ENCODE peak calls at places on chromosomes 3 and 15, in nine cellular contexts. One of them, this sample, is unnamed.
A peak's percentile ranks its signal among the peaks of the same experiment; 100 is the strongest.

GRCh38 chr3:183500349-183500748 is 55.2 kb downstream of the KLHL6 start:
- DNase-seq in breast epithelium: no peak
- DNase-seq in epithelial cell of esophagus: peak; percentile 15
- DNase-seq in thoracic aorta: no peak
- DNase-seq in PC-9: no peak
- DNase-seq in foreskin fibroblast: no peak
- DNase-seq in suprapubic skin: no peak
- DNase-seq in SJSA1: no peak
- DNase-seq in fibroblast of lung: no peak
- DNase-seq in this sample: no peak

GRCh38 chr15:69576948-69577351 is 124.3 kb downstream of the RPLP1 start:
- DNase-seq in SJSA1: no peak
- DNase-seq in fibroblast of lung: no peak
- DNase-seq in PC-9: peak; percentile 40
- DNase-seq in epithelial cell of esophagus: no peak
- DNase-seq in breast epithelium: no peak
- DNase-seq in foreskin fibroblast: no peak
- DNase-seq in thoracic aorta: no peak
- DNase-seq in suprapubic skin: no peak
- DNase-seq in this sample: no peak

GRCh38 chr3:165820685-165821123 is 16.5 kb downstream of the BCHE start:
- DNase-seq in suprapubic skin: no peak
- DNase-seq in foreskin fibroblast: no peak
- DNase-seq in thoracic aorta: no peak
- DNase-seq in fibroblast of lung: no peak
- DNase-seq in epithelial cell of esophagus: peak; percentile 33
- DNase-seq in PC-9: no peak
- DNase-seq in breast epithelium: no peak
- DNase-seq in SJSA1: no peak
- DNase-seq in this sample: no peak

GRCh38 chr3:118827446-118827845 is 207.2 kb downstream of the IGSF11 start:
- DNase-seq in foreskin fibroblast: no peak
- DNase-seq in epithelial cell of esophagus: no peak
- DNase-seq in fibroblast of lung: no peak
- DNase-seq in suprapubic skin: no peak
- DNase-seq in breast epithelium: no peak
- DNase-seq in SJSA1: no peak
- DNase-seq in thoracic aorta: no peak
- DNase-seq in PC-9: no peak
- DNase-seq in this sample: no peak

GRCh38 chr15:96783746-96784145 is 453.2 kb downstream of the NR2F2 start:
- DNase-seq in PC-9: no peak
- DNase-seq in fibroblast of lung: no peak
- DNase-seq in breast epithelium: no peak
- DNase-seq in epithelial cell of esophagus: no peak
- DNase-seq in suprapubic skin: no peak
- DNase-seq in foreskin fibroblast: no peak
- DNase-seq in thoracic aorta: no peak
- DNase-seq in SJSA1: no peak
- DNase-seq in this sample: no peak

GRCh38 chr3:12479919-12480425 is 4.3 kb upstream of the TSEN2 start:
- DNase-seq in thoracic aorta: no peak
- DNase-seq in PC-9: no peak
- DNase-seq in breast epithelium: no peak
- DNase-seq in fibroblast of lung: peak; percentile 26
- DNase-seq in epithelial cell of esophagus: peak; percentile 56
- DNase-seq in foreskin fibroblast: peak; percentile 76
- DNase-seq in SJSA1: peak; percentile 28
- DNase-seq in suprapubic skin: no peak
- DNase-seq in this sample: peak; percentile 75

GRCh38 chr15:69576035-69576526 is 123.5 kb downstream of the RPLP1 start:
- DNase-seq in breast epithelium: peak; percentile 63
- DNase-seq in suprapubic skin: no peak
- DNase-seq in SJSA1: peak; percentile 76
- DNase-seq in fibroblast of lung: no peak
- DNase-seq in epithelial cell of esophagus: peak; percentile 47
- DNase-seq in thoracic aorta: no peak
- DNase-seq in foreskin fibroblast: peak; percentile 46
- DNase-seq in PC-9: peak; percentile 71
- DNase-seq in this sample: peak; percentile 42

GRCh38 chr3:193960485-193961172 is 175.3 kb upstream of the HES1 start:
- DNase-seq in foreskin fibroblast: no peak
- DNase-seq in PC-9: no peak
- DNase-seq in epithelial cell of esophagus: peak; percentile 24
- DNase-seq in suprapubic skin: no peak
- DNase-seq in thoracic aorta: no peak
- DNase-seq in breast epithelium: no peak
- DNase-seq in fibroblast of lung: peak; percentile 91
- DNase-seq in SJSA1: no peak
- DNase-seq in this sample: no peak

GRCh38 chr15:91522609-91523332 is 330.7 kb upstream of the SLCO3A1 start:
- DNase-seq in foreskin fibroblast: peak; percentile 46
- DNase-seq in SJSA1: no peak
- DNase-seq in epithelial cell of esophagus: peak; percentile 20
- DNase-seq in PC-9: no peak
- DNase-seq in suprapubic skin: no peak
- DNase-seq in thoracic aorta: no peak
- DNase-seq in fibroblast of lung: peak; percentile 59
- DNase-seq in breast epithelium: no peak
- DNase-seq in this sample: peak; percentile 41

GRCh38 chr3:156553705-156554356 is 1.1 kb downstream of the SSR3 start:
- DNase-seq in suprapubic skin: no peak
- DNase-seq in SJSA1: no peak
- DNase-seq in breast epithelium: no peak
- DNase-seq in foreskin fibroblast: peak; percentile 83
- DNase-seq in fibroblast of lung: peak; percentile 88
- DNase-seq in thoracic aorta: no peak
- DNase-seq in epithelial cell of esophagus: peak; percentile 47
- DNase-seq in PC-9: no peak
- DNase-seq in this sample: peak; percentile 69

GRCh38 chr15:69067296-69067695 is 52.8 kb downstream of the NOX5 start:
- DNase-seq in foreskin fibroblast: peak; percentile 31
- DNase-seq in epithelial cell of esophagus: no peak
- DNase-seq in suprapubic skin: no peak
- DNase-seq in fibroblast of lung: no peak
- DNase-seq in SJSA1: no peak
- DNase-seq in PC-9: no peak
- DNase-seq in thoracic aorta: no peak
- DNase-seq in breast epithelium: no peak
- DNase-seq in this sample: no peak

GRCh38 chr3:46504780-46505179 is 7.0 kb downstream of the RTP3 start:
- DNase-seq in suprapubic skin: no peak
- DNase-seq in PC-9: no peak
- DNase-seq in SJSA1: no peak
- DNase-seq in foreskin fibroblast: no peak
- DNase-seq in fibroblast of lung: no peak
- DNase-seq in breast epithelium: no peak
- DNase-seq in epithelial cell of esophagus: no peak
- DNase-seq in thoracic aorta: no peak
- DNase-seq in this sample: no peak

GRCh38 chr15:25795712-25796111 is 67.4 kb downstream of the ATP10A start:
- DNase-seq in foreskin fibroblast: no peak
- DNase-seq in thoracic aorta: no peak
- DNase-seq in suprapubic skin: no peak
- DNase-seq in fibroblast of lung: no peak
- DNase-seq in breast epithelium: no peak
- DNase-seq in SJSA1: no peak
- DNase-seq in PC-9: no peak
- DNase-seq in epithelial cell of esophagus: no peak
- DNase-seq in this sample: no peak

DNA sequence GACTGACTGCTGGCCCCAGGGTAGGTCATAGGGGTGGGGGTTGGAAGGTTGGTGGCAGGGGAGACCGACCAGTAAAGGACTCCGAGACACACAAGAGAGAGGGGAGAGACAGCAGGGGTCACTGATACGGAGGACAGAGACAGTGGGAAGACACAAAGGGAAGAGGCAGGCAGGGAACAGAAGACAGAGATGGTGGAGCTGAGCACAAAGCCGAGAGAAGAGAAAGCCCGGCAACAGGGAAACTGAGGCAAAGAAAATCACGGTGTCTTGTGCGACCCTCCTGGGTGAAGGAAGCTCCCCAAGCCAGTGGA is 502 bp downstream of the RASL12 start:
- DNase-seq in breast epithelium: no peak
- DNase-seq in epithelial cell of esophagus: no peak
- DNase-seq in SJSA1: no peak
- DNase-seq in fibroblast of lung: no peak
- DNase-seq in suprapubic skin: no peak
- DNase-seq in foreskin fibroblast: no peak
- DNase-seq in thoracic aorta: no peak
- DNase-seq in PC-9: no peak
- DNase-seq in this sample: no peak
- H3K4me3 ChIP-seq in breast epithelium: peak overlapping the region; percentile 61
- H3K4me3 ChIP-seq in epithelial cell of esophagus: no peak overlapping the region
- H3K4me3 ChIP-seq in SJSA1: peak overlapping the region; percentile 88
- H3K4me3 ChIP-seq in fibroblast of lung: peak overlapping the region; percentile 56
- H3K4me3 ChIP-seq in suprapubic skin: peak overlapping the region; percentile 54
- H3K4me3 ChIP-seq in foreskin fibroblast: peak overlapping the region; percentile 27
- H3K4me3 ChIP-seq in thoracic aorta: peak overlapping the region; percentile 89
- H3K4me3 ChIP-seq in PC-9: no peak overlapping the region
- H3K4me3 ChIP-seq in this sample: peak overlapping the region; percentile 42

GRCh38 chr15:56915888-56916287 is 2.6 kb upstream of the TCF12 start:
- DNase-seq in SJSA1: no peak
- DNase-seq in epithelial cell of esophagus: no peak
- DNase-seq in breast epithelium: no peak
- DNase-seq in PC-9: no peak
- DNase-seq in foreskin fibroblast: no peak
- DNase-seq in suprapubic skin: no peak
- DNase-seq in fibroblast of lung: no peak
- DNase-seq in thoracic aorta: no peak
- DNase-seq in this sample: no peak

GRCh38 chr15:56917652-56918045 is 795 bp upstream of the TCF12 start:
- DNase-seq in fibroblast of lung: no peak
- DNase-seq in epithelial cell of esophagus: no peak
- DNase-seq in PC-9: no peak
- DNase-seq in SJSA1: no peak
- DNase-seq in thoracic aorta: no peak
- DNase-seq in breast epithelium: no peak
- DNase-seq in suprapubic skin: no peak
- DNase-seq in foreskin fibroblast: no peak
- DNase-seq in this sample: no peak

GRCh38 chr15:56918046-56918906 is at the start of gene TCF12:
- DNase-seq in breast epithelium: peak; percentile 88
- DNase-seq in thoracic aorta: peak; percentile 81
- DNase-seq in PC-9: peak; percentile 93
- DNase-seq in epithelial cell of esophagus: peak; percentile 94
- DNase-seq in suprapubic skin: peak; percentile 96
- DNase-seq in SJSA1: peak; percentile 95
- DNase-seq in foreskin fibroblast: peak; percentile 99
- DNase-seq in fibroblast of lung: peak; percentile 98
- DNase-seq in this sample: peak; percentile 98

GRCh38 chr15:56918907-56919707 is 663 bp downstream of the TCF12 start:
- DNase-seq in PC-9: peak; percentile 48
- DNase-seq in suprapubic skin: peak; percentile 85
- DNase-seq in fibroblast of lung: peak; percentile 76
- DNase-seq in breast epithelium: peak; percentile 60
- DNase-seq in epithelial cell of esophagus: peak; percentile 78
- DNase-seq in foreskin fibroblast: peak; percentile 85
- DNase-seq in SJSA1: peak; percentile 84
- DNase-seq in thoracic aorta: no peak
- DNase-seq in this sample: peak; percentile 73

DNA sequence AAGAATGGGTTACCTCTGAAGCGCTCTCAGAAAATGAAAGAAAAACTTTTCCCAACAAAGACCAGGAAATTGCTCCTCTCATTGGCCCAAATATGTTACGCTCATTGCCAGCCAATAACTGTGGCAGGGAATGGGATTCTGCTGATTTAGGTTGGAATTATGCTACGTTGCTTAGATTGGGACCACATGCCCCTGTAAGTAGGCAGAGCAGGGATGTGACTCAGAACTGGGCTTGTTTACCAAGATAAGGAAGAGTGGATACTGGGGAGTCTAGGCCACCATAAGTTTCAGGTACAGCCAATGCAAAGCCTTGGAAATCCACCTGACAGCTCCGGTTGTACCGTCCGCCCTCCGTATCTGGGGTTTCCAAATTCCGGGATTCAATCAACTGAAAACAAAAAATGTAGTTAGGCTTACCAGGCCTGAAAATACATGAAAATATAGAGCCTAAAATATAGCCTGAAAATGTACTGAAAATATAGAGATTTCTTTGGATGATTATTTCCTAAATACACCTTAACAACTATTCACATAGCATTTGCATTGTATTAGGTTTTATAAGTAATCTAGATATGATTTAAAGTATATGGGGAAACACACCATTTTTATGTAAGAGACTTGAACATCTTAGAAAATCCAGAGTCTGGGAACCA is 1.5 kb upstream of the TCF12 start:
- DNase-seq in PC-9: no peak
- DNase-seq in breast epithelium: no peak
- DNase-seq in fibroblast of lung: peak; percentile 47
- DNase-seq in foreskin fibroblast: peak; percentile 21
- DNase-seq in epithelial cell of esophagus: no peak
- DNase-seq in thoracic aorta: no peak
- DNase-seq in suprapubic skin: no peak
- DNase-seq in SJSA1: no peak
- DNase-seq in this sample: peak; percentile 22
- H3K4me3 ChIP-seq in PC-9: no peak overlapping the region
- H3K4me3 ChIP-seq in breast epithelium: peak overlapping the region; percentile 87
- H3K4me3 ChIP-seq in fibroblast of lung: no peak overlapping the region
- H3K4me3 ChIP-seq in foreskin fibroblast: peak overlapping the region; percentile 79
- H3K4me3 ChIP-seq in epithelial cell of esophagus: peak overlapping the region; percentile 87
- H3K4me3 ChIP-seq in thoracic aorta: peak overlapping the region; percentile 89
- H3K4me3 ChIP-seq in suprapubic skin: peak overlapping the region; percentile 93
- H3K4me3 ChIP-seq in SJSA1: no peak overlapping the region
- H3K4me3 ChIP-seq in this sample: no peak overlapping the region

GRCh38 chr3:113151475-113152031 is 59.8 kb upstream of the BOC start:
- DNase-seq in foreskin fibroblast: peak; percentile 30
- DNase-seq in fibroblast of lung: peak; percentile 74
- DNase-seq in breast epithelium: no peak
- DNase-seq in SJSA1: no peak
- DNase-seq in thoracic aorta: no peak
- DNase-seq in PC-9: no peak
- DNase-seq in epithelial cell of esophagus: no peak
- DNase-seq in suprapubic skin: no peak
- DNase-seq in this sample: peak; percentile 32
- H3K4me3 ChIP-seq in foreskin fibroblast: no peak overlapping the region
- H3K4me3 ChIP-seq in fibroblast of lung: no peak overlapping the region
- H3K4me3 ChIP-seq in breast epithelium: no peak overlapping the region
- H3K4me3 ChIP-seq in SJSA1: no peak overlapping the region
- H3K4me3 ChIP-seq in thoracic aorta: no peak overlapping the region
- H3K4me3 ChIP-seq in PC-9: no peak overlapping the region
- H3K4me3 ChIP-seq in epithelial cell of esophagus: no peak overlapping the region
- H3K4me3 ChIP-seq in suprapubic skin: no peak overlapping the region
- H3K4me3 ChIP-seq in this sample: no peak overlapping the region

DNA sequence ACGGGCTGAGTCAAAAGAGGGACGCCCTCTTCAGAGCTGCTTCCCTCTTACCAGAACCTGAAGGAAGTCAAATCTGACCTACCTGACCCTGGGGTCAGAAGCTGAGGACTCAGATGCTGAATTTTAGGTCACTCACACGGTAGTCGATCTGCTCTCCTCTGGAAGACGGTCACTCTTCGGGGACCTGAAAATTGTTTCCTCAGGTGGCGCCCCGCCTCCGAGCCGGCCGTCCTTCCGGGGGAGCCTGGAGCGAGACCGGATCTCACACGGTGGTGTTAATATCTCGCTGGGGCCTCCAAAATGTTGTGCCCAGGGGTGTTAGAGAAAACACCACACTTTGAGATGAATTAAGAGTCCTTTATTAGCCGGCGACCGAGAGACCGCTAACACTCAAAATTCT is 737.2 kb downstream of the SI start:
- DNase-seq in breast epithelium: no peak
- DNase-seq in suprapubic skin: no peak
- DNase-seq in PC-9: no peak
- DNase-seq in epithelial cell of esophagus: no peak
- DNase-seq in SJSA1: no peak
- DNase-seq in fibroblast of lung: no peak
- DNase-seq in thoracic aorta: no peak
- DNase-seq in foreskin fibroblast: no peak
- DNase-seq in this sample: no peak
- H3K4me3 ChIP-seq in breast epithelium: no peak overlapping the region
- H3K4me3 ChIP-seq in suprapubic skin: no peak overlapping the region
- H3K4me3 ChIP-seq in PC-9: no peak overlapping the region
- H3K4me3 ChIP-seq in epithelial cell of esophagus: no peak overlapping the region
- H3K4me3 ChIP-seq in SJSA1: no peak overlapping the region
- H3K4me3 ChIP-seq in fibroblast of lung: no peak overlapping the region
- H3K4me3 ChIP-seq in thoracic aorta: no peak overlapping the region
- H3K4me3 ChIP-seq in foreskin fibroblast: no peak overlapping the region
- H3K4me3 ChIP-seq in this sample: no peak overlapping the region

This sample was measured in fibroblast of pulmonary artery.